ENCODE peak calls at places on chromosomes 6 and 20, in five cellular contexts. M is CD8-positive, alpha-beta T cell; N is GM10248; V is activated B cell treated with CpG ODN at 0.5 μM for 24 hours; C is A673. Y is an unnamed sample.

GRCh38 chr20:61956396-61957342 is 109.0 kb downstream of the TAF4 start:
- DNase-seq in M (no peak), N (no peak), V (no peak), C (no peak), Y (no peak)

GRCh38 chr20:12924126-12924525 is 84.6 kb upstream of the SPTLC3 start:
- DNase-seq in M (no peak), N (no peak), V (no peak), C (no peak), Y (no peak)

GRCh38 chr20:19244291-19244690 is 31.8 kb downstream of the SLC24A3 start:
- DNase-seq in M (no peak), N (no peak), V (no peak), C (no peak), Y (no peak)

GRCh38 chr20:63562461-63563185 is 8.7 kb downstream of the FNDC11 start:
- DNase-seq in M (peak; percentile 19), N (no peak), V (no peak), C (no peak), Y (peak; percentile 57)

GRCh38 chr20:48738399-48739304 is 89.1 kb downstream of the PREX1 start:
- DNase-seq in M (peak; percentile 67), N (peak; percentile 77), V (no peak), C (no peak), Y (peak; percentile 96)

GRCh38 chr20:50285376-50286173 is 94.9 kb downstream of the CEBPB start:
- DNase-seq in M (no peak), N (peak; percentile 70), V (peak; percentile 41), C (no peak), Y (peak; percentile 80)

GRCh38 chr6:151536280-151536534 is 42.4 kb downstream of the CCDC170 start:
- DNase-seq in M (no peak), N (no peak), V (no peak), C (no peak), Y (no peak)

GRCh38 chr6:169741344-169741743 is 10.0 kb downstream of the DYNLT2 start:
- DNase-seq in M (no peak), N (no peak), V (no peak), C (no peak), Y (no peak)

GRCh38 chr20:49161428-49162152 is 26.5 kb downstream of the STAU1 start:
- DNase-seq in M (no peak), N (no peak), V (no peak), C (no peak), Y (peak; percentile 21)

GRCh38 chr20:9506337-9506821 is 8.0 kb upstream of the LAMP5 start:
- DNase-seq in M (no peak), N (no peak), V (no peak), C (no peak), Y (no peak)

GRCh38 chr6:3226422-3227362 is 761 bp downstream of the TUBB2B start:
- DNase-seq in M (no peak), N (peak; percentile 60), V (peak; percentile 42), C (peak; percentile 88), Y (peak; percentile 54)

GRCh38 chr6:21213492-21213891 is 380.1 kb upstream of the SOX4 start:
- DNase-seq in M (no peak), N (peak; percentile 54), V (no peak), C (no peak), Y (peak; percentile 72)

GRCh38 chr6:169079650-169080049 is 174.0 kb downstream of the THBS2 start:
- DNase-seq in M (no peak), N (no peak), V (no peak), C (no peak), Y (no peak)

GRCh38 chr6:32128751-32129296 is 778 bp upstream of the ATF6B start:
- DNase-seq in M (no peak), N (no peak), V (no peak), C (no peak), Y (no peak)

GRCh38 chr20:8020314-8021079 is 936 bp upstream of the TMX4 start:
- DNase-seq in M (no peak), N (peak; percentile 26), V (no peak), C (no peak), Y (peak; percentile 76)

GRCh38 chr20:3072530-3073250 is 1.3 kb downstream of the OXT start:
- DNase-seq in M (no peak), N (no peak), V (no peak), C (no peak), Y (no peak)

GRCh38 chr6:146628350-146628749 is 29.6 kb downstream of the ADGB start:
- DNase-seq in M (no peak), N (no peak), V (no peak), C (no peak), Y (no peak)

GRCh38 chr6:166058064-166058739 is 109.4 kb downstream of the TBXT start:
- DNase-seq in M (no peak), N (no peak), V (no peak), C (no peak), Y (no peak)

GRCh38 chr20:10093087-10093591 is 58.4 kb downstream of the ANKEF1 start:
- DNase-seq in M (no peak), N (no peak), V (no peak), C (no peak), Y (no peak)

GRCh38 chr6:127464161-127464880 is 5.1 kb upstream of the KIAA0408 start:
- DNase-seq in M (no peak), N (no peak), V (no peak), C (no peak), Y (no peak)

GRCh38 chr6:47714802-47715201 is 16.4 kb downstream of the ADGRF4 start:
- DNase-seq in M (no peak), N (no peak), V (no peak), C (no peak), Y (no peak)

GRCh38 chr6:165663283-165663735 is 268 bp upstream of the PDE10A start:
- DNase-seq in M (no peak), N (no peak), V (no peak), C (peak; percentile 11), Y (no peak)

GRCh38 chr6:170446841-170447560 is 106.1 kb downstream of the PSMB1 start:
- DNase-seq in M (no peak), N (no peak), V (no peak), C (no peak), Y (no peak)

GRCh38 chr6:1910621-1911407 is 301.1 kb downstream of the FOXC1 start:
- DNase-seq in M (no peak), N (no peak), V (no peak), C (no peak), Y (no peak)

GRCh38 chr6:96301023-96301422 is 220.6 kb upstream of the UFL1 start:
- DNase-seq in M (no peak), N (no peak), V (no peak), C (no peak), Y (no peak)

GRCh38 chr6:20755631-20756030 is 221.4 kb downstream of the CDKAL1 start:
- DNase-seq in M (no peak), N (no peak), V (no peak), C (no peak), Y (no peak)

GRCh38 chr6:107670792-107671199 is 153.3 kb downstream of the SCML4 start:
- DNase-seq in M (no peak), N (peak; percentile 46), V (peak; percentile 34), C (peak; percentile 28), Y (peak; percentile 82)

GRCh38 chr6:170063431-170063830 is 227.4 kb downstream of the DLL1 start:
- DNase-seq in M (no peak), N (no peak), V (no peak), C (no peak), Y (no peak)

GRCh38 chr6:30061766-30062458 is 847 bp downstream of the POLR1H start:
- DNase-seq in M (peak; percentile 60), N (no peak), V (no peak), C (peak; percentile 20), Y (peak; percentile 62)

GRCh38 chr20:50786703-50787102 is 8.2 kb upstream of the BCAS4 start:
- DNase-seq in M (no peak), N (no peak), V (no peak), C (no peak), Y (no peak)

GRCh38 chr6:12265795-12266194 is 24.4 kb upstream of the EDN1 start:
- DNase-seq in M (no peak), N (no peak), V (no peak), C (no peak), Y (no peak)

GRCh38 chr6:9537381-9537780 is 877.5 kb downstream of the TFAP2A start:
- DNase-seq in M (no peak), N (no peak), V (no peak), C (peak; percentile 68), Y (no peak)

GRCh38 chr20:420721-421574 is 12.8 kb downstream of the RBCK1 start:
- DNase-seq in M (no peak), N (peak; percentile 35), V (no peak), C (peak; percentile 20), Y (peak; percentile 68)

DNA sequence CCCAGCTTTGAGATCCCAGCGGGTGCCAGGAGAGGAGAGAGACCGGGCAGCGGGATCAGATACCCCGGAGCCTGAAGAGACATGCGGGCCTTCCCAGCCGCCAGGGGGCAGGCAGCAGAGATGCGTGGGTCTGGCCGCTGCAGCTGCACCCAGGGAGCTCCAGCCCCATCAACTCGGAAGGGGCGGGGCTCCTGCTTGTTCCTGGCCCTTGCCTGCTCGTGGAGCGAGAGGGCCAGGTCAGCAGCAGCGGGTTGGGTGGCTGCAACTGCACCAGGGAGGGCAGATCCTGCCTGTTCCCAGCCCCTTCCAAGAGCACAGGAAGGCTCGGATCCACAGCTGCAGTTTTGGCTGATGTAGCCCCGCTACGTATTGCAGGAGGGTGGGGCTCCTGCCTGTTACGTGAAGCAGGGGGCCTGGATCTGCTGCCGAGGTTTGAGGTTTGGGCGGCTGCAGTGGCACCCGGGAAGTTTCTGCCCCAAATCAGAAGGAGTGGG is 532.8 kb downstream of the RFPL4B start:
- DNase-seq in M (peak; percentile 23), N (no peak), V (no peak), C (no peak), Y (peak; percentile 89)
- TF ChIP-seq CTCF in M (no peak), N (no peak), V (no peak), C (no peak), Y (peak; percentile 73)

DNA sequence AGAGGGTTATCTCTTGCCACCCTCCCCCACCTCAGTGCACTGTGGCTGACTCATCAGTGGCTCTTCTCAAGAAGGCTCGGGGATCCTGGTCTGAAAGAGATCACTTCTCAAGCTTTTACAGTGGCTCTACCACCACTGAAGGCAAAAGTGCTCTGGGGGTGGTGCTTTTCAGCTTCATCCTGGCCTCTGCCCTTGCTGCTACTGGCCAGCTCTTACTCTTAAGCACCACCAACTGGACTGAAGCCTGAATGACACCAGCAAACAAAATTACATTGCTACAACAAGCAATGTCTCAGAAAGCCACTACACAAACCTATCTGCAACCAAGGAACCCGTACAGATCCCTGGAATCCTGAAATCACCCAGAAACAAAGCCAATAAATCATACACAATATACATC is 402.1 kb downstream of the EPHA7 start:
- DNase-seq in M (no peak), N (no peak), V (no peak), C (peak; percentile 49), Y (peak; percentile 5)
- TF ChIP-seq CTCF in M (no peak), N (no peak), V (no peak), C (peak; percentile 36), Y (peak; percentile 1)

GRCh38 chr20:6819599-6819998 is 52.1 kb downstream of the BMP2 start:
- DNase-seq in M (no peak), N (no peak), V (no peak), C (no peak), Y (no peak)
- TF ChIP-seq CTCF in M (no peak), N (no peak), V (no peak), C (no peak), Y (no peak)

GRCh38 chr6:17413313-17413750 is 19.9 kb downstream of the CAP2 start:
- DNase-seq in M (no peak), N (no peak), V (no peak), C (no peak), Y (no peak)
- TF ChIP-seq CTCF in M (no peak), N (no peak), V (no peak), C (no peak), Y (no peak)

Y was measured in GM12865.